ENCODE peak calls at places on chromosomes 4 and X, in five cellular contexts. L is BE2C, M is epithelial cell of proximal tubule, K is IMR-90, G is Panc1. Q is an unnamed sample.

GRCh38 chr4:182560358-182560757 is 317.2 kb downstream of the TENM3 start:
- DNase-seq in L (peak), G (no peak), M (no peak), K (peak), Q (no peak)

GRCh38 chrX:58025979-58026378 is 115.7 kb upstream of the ZXDA start:
- DNase-seq in M (no peak), L (peak), K (peak), G (peak), Q (no peak)

GRCh38 chr4:16843831-16844508 is 54.5 kb downstream of the LDB2 start:
- DNase-seq in L (no peak), M (no peak), G (no peak), K (peak), Q (no peak)

GRCh38 chrX:75746891-75747639 is 38.0 kb downstream of the MAGEE2 start:
- DNase-seq in L (peak), K (no peak), M (no peak), G (no peak), Q (peak)

GRCh38 chr4:113004655-113005054 is 44.8 kb upstream of the ANK2 start:
- DNase-seq in G (no peak), M (no peak), K (no peak), L (no peak), Q (no peak)

GRCh38 chrX:86148024-86148511 is at the start of gene DACH2:
- DNase-seq in M (no peak), L (peak), K (peak), G (no peak), Q (peak)

GRCh38 chr4:186954956-186955355 is 231.3 kb upstream of the FAT1 start:
- DNase-seq in L (no peak), M (no peak), G (no peak), K (no peak), Q (no peak)

GRCh38 chr4:126825083-126825482 is 807.7 kb upstream of the INTU start:
- DNase-seq in M (no peak), G (no peak), K (no peak), L (no peak), Q (no peak)

GRCh38 chrX:41960142-41960541 is 36.8 kb upstream of the CASK start:
- DNase-seq in M (no peak), K (no peak), L (no peak), G (no peak), Q (no peak)

GRCh38 chr4:112536123-112536522 is 20.1 kb upstream of the NEUROG2 start:
- DNase-seq in M (no peak), G (no peak), L (no peak), K (no peak), Q (no peak)

GRCh38 chr4:126731062-126731461 is 901.7 kb upstream of the INTU start:
- DNase-seq in M (no peak), G (no peak), L (no peak), K (no peak), Q (no peak)

GRCh38 chr4:161714022-161714751 is 449.6 kb downstream of the FSTL5 start:
- DNase-seq in M (peak), G (no peak), L (no peak), K (peak), Q (no peak)

GRCh38 chrX:71809886-71810285 is 46.7 kb downstream of the CXorf49B start:
- DNase-seq in M (no peak), G (no peak), L (peak), K (no peak), Q (no peak)

GRCh38 chr4:6747690-6748068 is 31.7 kb downstream of the BLOC1S4 start:
- DNase-seq in M (no peak), L (no peak), K (no peak), G (no peak), Q (no peak)

GRCh38 chrX:67545772-67546495 is 2.1 kb downstream of the AR start:
- DNase-seq in K (no peak), M (no peak), L (no peak), G (no peak), Q (peak)

GRCh38 chr4:40196724-40197281 is at the start of gene RHOH:
- DNase-seq in L (no peak), M (no peak), K (no peak), G (no peak), Q (no peak)

GRCh38 chr4:166527500-166527899 is 654.5 kb downstream of the TLL1 start:
- DNase-seq in G (no peak), K (no peak), M (no peak), L (no peak), Q (no peak)

GRCh38 chr4:152894673-152895072 is 41.5 kb upstream of the FHDC1 start:
- DNase-seq in L (no peak), M (no peak), K (peak), G (no peak), Q (no peak)

GRCh38 chr4:177964061-177964460 is 521.8 kb upstream of the AGA start:
- DNase-seq in L (no peak), M (no peak), K (peak), G (no peak), Q (no peak)

GRCh38 chrX:136953867-136954787 is 73.6 kb upstream of the RBMX start:
- DNase-seq in M (peak), G (peak), K (peak), L (peak), Q (peak)

GRCh38 chrX:114532093-114532805 is 51.6 kb upstream of the HTR2C start:
- DNase-seq in K (no peak), G (no peak), M (no peak), L (no peak), Q (no peak)

GRCh38 chrX:111168314-111168713 is 72.3 kb downstream of the PAK3 start:
- DNase-seq in L (peak), M (no peak), K (peak), G (no peak), Q (no peak)

GRCh38 chr4:121728066-121728465 is 31.3 kb upstream of the ANXA5 start:
- DNase-seq in G (no peak), M (no peak), L (no peak), K (peak), Q (no peak)

GRCh38 chr4:26342328-26343040 is 21.7 kb downstream of the RBPJ start:
- DNase-seq in K (peak), G (no peak), M (peak), L (no peak), Q (no peak)

GRCh38 chr4:11633435-11633834 is 204.7 kb upstream of the HS3ST1 start:
- DNase-seq in M (no peak), G (no peak), L (no peak), K (no peak), Q (no peak)

GRCh38 chr4:4871267-4872147 is 12.0 kb downstream of the MSX1 start:
- DNase-seq in M (no peak), G (no peak), K (no peak), L (no peak), Q (no peak)

GRCh38 chr4:22969314-22969896 is 276.7 kb downstream of the GBA3 start:
- DNase-seq in G (no peak), L (no peak), M (peak), K (peak), Q (no peak)

GRCh38 chrX:19658030-19658429 is 142.7 kb upstream of the MAP3K15 start:
- DNase-seq in G (no peak), L (no peak), M (no peak), K (peak), Q (no peak)

GRCh38 chr4:19259920-19260319 is 991.8 kb upstream of the SLIT2 start:
- DNase-seq in M (no peak), K (no peak), G (no peak), L (no peak), Q (no peak)

GRCh38 chr4:93834371-93835066 is 6.0 kb downstream of the ATOH1 start:
- DNase-seq in K (no peak), L (peak), M (no peak), G (no peak), Q (no peak)

GRCh38 chrX:276588-277171 is 4.5 kb upstream of the PLCXD1 start:
- DNase-seq in G (no peak), M (no peak), L (no peak), K (peak), Q (no peak)

GRCh38 chr4:40328383-40328782 is 6.8 kb upstream of the CHRNA9 start:
- DNase-seq in G (no peak), M (no peak), L (no peak), K (no peak), Q (no peak)

GRCh38 chr4:654871-655734 is 19.0 kb downstream of the ATP5ME start:
- DNase-seq in M (no peak), G (no peak), K (no peak), L (no peak), Q (no peak)

GRCh38 chr4:127686656-127687055 is 43.5 kb upstream of the SLC25A31 start:
- DNase-seq in L (no peak), K (peak), M (peak), G (no peak), Q (no peak)

DNA sequence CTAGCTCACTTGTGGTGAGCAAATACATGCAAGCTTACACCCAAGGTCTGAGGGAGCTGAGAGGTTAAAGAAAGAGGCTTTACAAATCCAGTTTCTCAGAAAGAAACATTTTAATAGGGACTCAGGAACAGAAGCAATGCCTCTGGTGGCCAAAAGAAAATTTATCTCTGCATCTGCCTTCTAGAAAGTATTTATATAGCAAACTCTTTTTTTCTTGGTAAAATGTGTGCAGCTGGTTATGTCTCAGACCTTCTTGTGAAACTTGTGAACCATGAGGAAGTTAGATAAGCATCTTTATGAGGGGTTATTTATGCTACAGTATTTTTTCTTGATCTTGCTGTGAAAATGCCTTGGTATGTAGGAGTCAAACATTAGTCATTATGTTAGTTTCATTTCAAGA is 48.5 kb upstream of the CYSLTR1 start:
- DNase-seq in G (no peak), M (no peak), L (no peak), K (no peak), Q (no peak)
- TF ChIP-seq CTCF in G (no peak), M (no peak), L (no peak), K (no peak), Q (no peak)

GRCh38 chrX:107117993-107118321 is 665 bp downstream of the RBM41 start:
- DNase-seq in L (no peak), G (no peak), M (no peak), K (no peak), Q (no peak)

GRCh38 chrX:107123750-107124149 is 5.1 kb upstream of the RBM41 start:
- DNase-seq in M (no peak), K (no peak), G (no peak), L (no peak), Q (no peak)

GRCh38 chrX:107118322-107119147 is at the start of gene RBM41:
- DNase-seq in K (peak), M (peak), G (peak), L (peak), Q (peak)

DNA sequence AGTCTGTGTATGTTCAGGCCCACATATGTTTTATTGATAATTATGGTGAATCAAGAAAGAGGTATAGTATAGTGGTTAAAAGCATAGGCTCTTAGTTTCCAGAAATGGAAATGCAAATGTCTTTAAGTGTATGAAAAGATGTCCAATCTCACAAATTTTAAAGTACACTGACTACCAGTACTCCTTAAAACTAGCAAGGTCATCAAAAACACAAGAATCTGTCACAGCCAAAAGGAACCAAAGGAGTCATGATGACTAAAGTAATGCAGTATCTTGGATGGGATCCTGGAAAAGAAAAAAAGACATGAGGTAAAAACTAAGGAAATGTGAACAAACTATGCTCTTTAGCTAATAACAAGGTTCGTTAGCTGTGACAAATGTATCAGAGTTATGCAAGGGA is 659 bp upstream of the RBM41 start:
- DNase-seq in G (no peak), M (no peak), L (no peak), K (no peak), Q (no peak)
- H3K4me3 ChIP-seq in G (no peak), M (peak), L (no peak), K (peak), Q (peak)

DNA sequence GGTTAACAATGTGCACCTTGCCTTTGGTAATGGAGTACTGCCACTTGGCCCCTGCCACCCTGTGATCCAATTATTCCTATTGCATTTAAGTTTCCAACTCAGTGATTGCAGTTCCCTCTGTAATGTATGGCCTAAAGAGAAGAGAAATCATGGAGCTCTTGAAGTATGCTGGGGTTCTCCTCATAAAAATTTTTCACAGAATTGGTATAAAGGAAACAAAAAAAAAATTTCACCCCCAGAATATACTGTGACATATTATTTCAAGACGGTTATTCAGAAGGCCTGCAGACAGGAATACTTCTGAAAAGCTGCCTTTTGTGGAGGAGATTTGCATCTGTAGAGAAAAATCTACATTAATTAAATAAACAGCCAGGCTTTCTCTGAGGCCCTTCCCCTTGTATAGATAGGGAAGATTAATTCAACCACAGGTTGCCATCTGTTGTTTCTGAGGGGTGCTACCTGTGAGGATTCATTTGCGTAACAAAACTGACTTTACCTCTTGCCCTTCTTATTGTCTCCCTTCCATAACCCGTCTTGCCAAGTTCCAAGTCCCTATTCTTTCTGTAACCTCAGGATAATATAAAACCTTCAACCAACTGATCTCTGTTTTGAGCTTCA is 94.8 kb upstream of the LANCL3 start:
- DNase-seq in G (no peak), L (no peak), M (no peak), K (no peak), Q (no peak)
- TF ChIP-seq CTCF in G (no peak), L (no peak), M (no peak), K (no peak), Q (no peak)

GRCh38 chr4:156628858-156629257 is 342.7 kb downstream of the PDGFC start:
- DNase-seq in K (no peak), L (no peak), M (no peak), G (no peak), Q (no peak)
- H3K4me3 ChIP-seq in K (no peak), L (no peak), M (no peak), G (no peak), Q (no peak)

GRCh38 chrX:152926923-152927322 is 29.1 kb downstream of the ZNF185 start:
- DNase-seq in G (no peak), K (peak), L (no peak), M (no peak), Q (no peak)

GRCh38 chrX:152928761-152929400 is 31.0 kb downstream of the ZNF185 start:
- DNase-seq in K (no peak), G (no peak), L (no peak), M (no peak), Q (no peak)

GRCh38 chrX:152925835-152926234 is 28.0 kb downstream of the ZNF185 start:
- DNase-seq in K (no peak), L (no peak), G (no peak), M (no peak), Q (no peak)

GRCh38 chrX:152927858-152928760 is 30.2 kb downstream of the ZNF185 start:
- DNase-seq in M (no peak), K (no peak), L (no peak), G (no peak), Q (no peak)

GRCh38 chrX:152926279-152926678 is 28.4 kb downstream of the ZNF185 start:
- DNase-seq in G (no peak), L (peak), M (no peak), K (peak), Q (no peak)
- TF ChIP-seq CTCF in G (no peak), L (peak), M (peak), K (peak), Q (peak)

GRCh38 chrX:77446840-77447239 is 349 bp upstream of the FGF16 start:
- DNase-seq in K (no peak), G (no peak), L (no peak), M (no peak), Q (no peak)
- H3K4me3 ChIP-seq in K (no peak), G (no peak), L (no peak), M (peak), Q (peak)

GRCh38 chrX:109822861-109823260 is 89.8 kb upstream of the ACSL4 start:
- DNase-seq in M (no peak), K (no peak), G (no peak), L (no peak), Q (no peak)

GRCh38 chrX:109830157-109830703 is 97.2 kb upstream of the ACSL4 start:
- DNase-seq in M (no peak), K (no peak), G (no peak), L (no peak), Q (no peak)

GRCh38 chrX:109827772-109828171 is 94.7 kb upstream of the ACSL4 start:
- DNase-seq in G (no peak), K (no peak), M (no peak), L (no peak), Q (no peak)

GRCh38 chrX:109830704-109831206 is 97.7 kb upstream of the ACSL4 start:
- DNase-seq in K (peak), G (no peak), M (peak), L (no peak), Q (no peak)

DNA sequence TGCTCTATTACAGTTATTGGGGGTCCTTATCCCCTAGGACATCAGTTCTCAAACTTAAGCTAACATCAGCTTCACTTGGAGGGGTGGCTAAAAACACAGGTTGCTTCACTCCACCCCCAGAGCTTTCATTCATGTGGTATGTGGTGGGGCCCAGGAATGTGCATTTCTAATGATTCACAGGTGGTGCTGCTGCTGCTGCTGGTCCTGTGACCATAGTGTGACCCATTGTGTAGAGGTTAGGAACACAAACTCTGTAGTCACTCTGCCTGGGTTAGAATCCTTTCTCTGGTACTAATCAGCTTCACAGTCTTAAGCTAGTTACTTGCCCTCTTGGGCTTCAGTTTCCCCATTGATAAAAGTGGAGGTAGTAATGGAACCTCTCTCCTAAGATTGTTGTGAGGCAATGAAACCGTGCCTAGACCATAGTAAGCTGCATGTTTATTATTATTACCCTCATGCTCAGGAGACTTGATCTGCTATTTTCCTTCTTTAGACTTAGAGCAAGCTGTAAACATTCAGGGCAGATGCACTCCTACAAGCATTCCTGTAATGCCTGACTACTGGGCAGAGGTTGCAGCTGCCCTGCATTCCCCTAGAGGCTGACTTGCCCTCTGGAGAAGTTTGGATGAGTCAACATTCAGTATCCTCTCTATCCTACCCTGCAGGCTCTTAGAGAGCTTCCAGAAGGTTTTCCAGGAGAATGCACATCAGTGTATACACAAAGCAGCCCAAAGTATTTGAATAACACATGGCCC is 94.1 kb upstream of the ACSL4 start:
- DNase-seq in L (no peak), M (peak), K (peak), G (no peak), Q (no peak)
- TF ChIP-seq CTCF in L (no peak), M (peak), K (peak), G (no peak), Q (no peak)

DNA sequence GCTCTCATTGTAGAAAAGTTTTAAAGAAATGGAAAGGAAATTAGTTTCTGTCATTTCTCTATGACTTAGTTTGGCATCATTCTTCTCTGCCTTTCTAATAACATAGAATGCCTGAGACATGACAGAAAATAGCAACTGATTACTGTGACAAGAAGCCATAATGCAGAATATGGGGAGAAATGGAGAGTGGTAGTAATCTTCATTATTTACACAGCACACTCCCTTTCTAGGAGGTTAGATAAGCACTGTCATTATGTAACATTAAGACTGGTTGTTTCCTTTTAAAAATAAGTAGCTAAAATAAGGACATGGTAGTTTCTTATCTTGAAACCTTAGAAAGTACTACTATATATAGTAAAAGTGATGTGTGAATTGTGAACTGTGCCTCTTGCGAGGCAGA is 1227.9 kb upstream of the PABPC4L start:
- DNase-seq in G (no peak), L (no peak), K (no peak), M (no peak), Q (no peak)
- H3K4me3 ChIP-seq in G (no peak), L (no peak), K (no peak), M (no peak), Q (no peak)

DNA sequence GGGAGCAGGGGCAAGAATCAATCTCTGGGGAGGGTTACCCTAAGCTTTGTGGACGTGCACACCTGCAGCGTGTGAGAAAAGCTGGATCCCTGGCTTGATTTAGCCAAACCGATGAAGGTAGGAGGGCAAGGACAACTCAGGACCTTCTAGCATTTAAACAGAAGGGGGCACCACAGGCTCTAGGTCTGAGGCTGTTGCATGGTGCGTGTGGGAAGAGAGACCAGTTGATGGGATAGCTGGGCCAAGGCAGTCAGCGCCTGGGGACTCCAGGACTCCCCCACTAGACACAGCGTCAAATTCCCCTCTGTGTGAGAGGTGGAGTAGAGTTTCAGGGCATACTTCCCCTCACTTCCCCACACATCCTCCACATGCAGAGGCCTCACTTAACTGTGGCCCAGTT is 4.3 kb downstream of the GABRQ start:
- DNase-seq in M (no peak), L (peak), G (no peak), K (peak), Q (no peak)
- TF ChIP-seq CTCF in M (peak), L (peak), G (peak), K (no peak), Q (peak)

GRCh38 chr4:185693548-185694215 is 118.3 kb downstream of the SORBS2 start:
- DNase-seq in G (no peak), M (no peak), L (no peak), K (no peak), Q (no peak)
- H3K4me3 ChIP-seq in G (no peak), M (no peak), L (no peak), K (no peak), Q (peak)